ENCODE peak calls at places on chromosomes 4 and X, in four cellular contexts. One of them, this sample, is unnamed.

GRCh38 chr4:83255584-83255983 is 29.0 kb downstream of the COQ2 start:
- DNase-seq in uterus: no peak
- DNase-seq in A549: peak
- DNase-seq in IMR-90: peak
- DNase-seq in this sample: no peak

GRCh38 chr4:83625807-83626206 is 89.9 kb downstream of the GPAT3 start:
- DNase-seq in uterus: no peak
- DNase-seq in A549: no peak
- DNase-seq in IMR-90: no peak
- DNase-seq in this sample: no peak

GRCh38 chrX:13013353-13014110 is 30.9 kb downstream of the FAM9C start:
- DNase-seq in uterus: peak
- DNase-seq in A549: peak
- DNase-seq in IMR-90: no peak
- DNase-seq in this sample: peak

GRCh38 chr4:73646117-73646516 is 25.9 kb upstream of the RASSF6 start:
- DNase-seq in uterus: no peak
- DNase-seq in A549: no peak
- DNase-seq in IMR-90: no peak
- DNase-seq in this sample: no peak

GRCh38 chr4:9898596-9899345 is 117.3 kb downstream of the DRD5 start:
- DNase-seq in uterus: no peak
- DNase-seq in A549: peak
- DNase-seq in IMR-90: peak
- DNase-seq in this sample: no peak

GRCh38 chrX:93637591-93637990 is 35.8 kb downstream of the NAP1L3 start:
- DNase-seq in uterus: no peak
- DNase-seq in A549: no peak
- DNase-seq in IMR-90: no peak
- DNase-seq in this sample: no peak

GRCh38 chr4:163404570-163404969 is 60.9 kb downstream of the NPY5R start:
- DNase-seq in uterus: no peak
- DNase-seq in A549: no peak
- DNase-seq in IMR-90: no peak
- DNase-seq in this sample: no peak

GRCh38 chrX:147978931-147979330 is 2.2 kb upstream of the FMR1NB start:
- DNase-seq in uterus: no peak
- DNase-seq in A549: no peak
- DNase-seq in IMR-90: no peak
- DNase-seq in this sample: no peak

GRCh38 chr4:61373901-61374611 is 173.9 kb downstream of the ADGRL3 start:
- DNase-seq in uterus: no peak
- DNase-seq in A549: no peak
- DNase-seq in IMR-90: peak
- DNase-seq in this sample: no peak

GRCh38 chrX:146967296-146967695 is 152.8 kb upstream of the CXorf51A start:
- DNase-seq in uterus: no peak
- DNase-seq in A549: no peak
- DNase-seq in IMR-90: no peak
- DNase-seq in this sample: no peak

GRCh38 chrX:150897371-150898319 is 823 bp downstream of the CD99L2 start:
- DNase-seq in uterus: no peak
- DNase-seq in A549: peak
- DNase-seq in IMR-90: no peak
- DNase-seq in this sample: no peak

GRCh38 chr4:73311428-73311827 is 52.8 kb upstream of the ANKRD17 start:
- DNase-seq in uterus: no peak
- DNase-seq in A549: peak
- DNase-seq in IMR-90: peak
- DNase-seq in this sample: no peak

GRCh38 chrX:107673933-107674479 is 45.7 kb downstream of the PRPS1 start:
- DNase-seq in uterus: peak
- DNase-seq in A549: no peak
- DNase-seq in IMR-90: no peak
- DNase-seq in this sample: peak

GRCh38 chrX:70038951-70039350 is 10.8 kb downstream of the AWAT2 start:
- DNase-seq in uterus: no peak
- DNase-seq in A549: no peak
- DNase-seq in IMR-90: no peak
- DNase-seq in this sample: no peak

GRCh38 chr4:171717231-171717720 is 95.9 kb upstream of the GALNTL6 start:
- DNase-seq in uterus: no peak
- DNase-seq in A549: no peak
- DNase-seq in IMR-90: no peak
- DNase-seq in this sample: no peak

GRCh38 chr4:140717313-140717712 is 38.9 kb downstream of the TBC1D9 start:
- DNase-seq in uterus: no peak
- DNase-seq in A549: no peak
- DNase-seq in IMR-90: no peak
- DNase-seq in this sample: no peak

GRCh38 chrX:115428011-115428410 is 133.0 kb upstream of the PLS3 start:
- DNase-seq in uterus: no peak
- DNase-seq in A549: no peak
- DNase-seq in IMR-90: no peak
- DNase-seq in this sample: no peak

GRCh38 chrX:34521563-34521962 is 135.5 kb downstream of the TMEM47 start:
- DNase-seq in uterus: no peak
- DNase-seq in A549: peak
- DNase-seq in IMR-90: peak
- DNase-seq in this sample: no peak

GRCh38 chr4:93317571-93317970 is 511.0 kb upstream of the ATOH1 start:
- DNase-seq in uterus: no peak
- DNase-seq in A549: no peak
- DNase-seq in IMR-90: no peak
- DNase-seq in this sample: no peak

GRCh38 chr4:8311096-8312068 is 41.8 kb downstream of the HTRA3 start:
- DNase-seq in uterus: peak
- DNase-seq in A549: no peak
- DNase-seq in IMR-90: no peak
- DNase-seq in this sample: no peak

GRCh38 chr4:157048248-157048647 is 27.7 kb upstream of the GLRB start:
- DNase-seq in uterus: peak
- DNase-seq in A549: no peak
- DNase-seq in IMR-90: peak
- DNase-seq in this sample: no peak

GRCh38 chr4:177446571-177446970 is 4.3 kb upstream of the AGA start:
- DNase-seq in uterus: no peak
- DNase-seq in A549: no peak
- DNase-seq in IMR-90: no peak
- DNase-seq in this sample: no peak

GRCh38 chr4:104491396-104491821 is 3.3 kb downstream of the CXXC4 start:
- DNase-seq in uterus: peak
- DNase-seq in A549: peak
- DNase-seq in IMR-90: no peak
- DNase-seq in this sample: no peak

GRCh38 chr4:104493071-104493831 is 1.4 kb downstream of the CXXC4 start:
- DNase-seq in uterus: no peak
- DNase-seq in A549: no peak
- DNase-seq in IMR-90: no peak
- DNase-seq in this sample: no peak

GRCh38 chr4:104494161-104494560 is 533 bp downstream of the CXXC4 start:
- DNase-seq in uterus: no peak
- DNase-seq in A549: no peak
- DNase-seq in IMR-90: no peak
- DNase-seq in this sample: no peak

GRCh38 chr4:104491826-104492771 is 2.6 kb downstream of the CXXC4 start:
- DNase-seq in uterus: no peak
- DNase-seq in A549: peak
- DNase-seq in IMR-90: no peak
- DNase-seq in this sample: no peak

GRCh38 chr4:104494822-104495559 is at the start of gene CXXC4:
- DNase-seq in uterus: peak
- DNase-seq in A549: peak
- DNase-seq in IMR-90: peak
- DNase-seq in this sample: no peak
- TF ChIP-seq POLR2A in uterus: no peak
- TF ChIP-seq POLR2A in A549: no peak
- TF ChIP-seq POLR2A in IMR-90: no peak
- TF ChIP-seq POLR2A in this sample: no peak

DNA sequence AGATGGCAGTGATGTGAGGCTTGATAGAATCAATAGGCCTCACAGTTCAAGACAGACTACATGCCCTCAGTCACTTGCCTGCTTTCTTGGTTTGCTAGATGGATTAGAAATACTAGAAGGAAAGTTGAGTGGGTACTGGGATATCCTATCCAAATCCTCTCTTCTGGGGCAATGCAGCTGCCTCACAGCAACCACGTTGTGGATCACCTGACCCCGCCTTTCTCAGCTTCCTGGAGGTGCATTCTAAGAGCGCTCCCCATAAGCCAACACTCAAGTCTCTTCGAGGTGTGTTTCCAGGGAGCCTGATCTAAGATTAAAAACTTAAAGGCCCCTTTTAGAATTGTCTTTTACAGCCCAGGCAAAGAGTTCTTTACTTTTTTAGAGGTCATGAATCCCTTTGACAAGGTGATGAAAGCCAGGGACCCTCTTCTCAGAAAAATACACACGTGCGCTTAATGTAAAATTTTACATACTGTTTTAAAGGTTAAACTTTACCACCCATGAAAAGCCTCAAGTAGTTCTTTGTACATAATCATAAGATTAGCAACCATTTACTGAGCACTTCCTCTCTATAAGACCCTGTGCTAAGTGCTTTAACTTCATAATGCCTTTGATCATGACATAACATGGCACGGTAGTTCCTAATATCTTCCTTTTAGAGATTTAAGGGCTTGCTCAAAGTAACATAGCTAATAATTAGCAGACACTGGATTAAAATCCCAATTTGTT is 840 bp upstream of the RPL34 start:
- DNase-seq in uterus: no peak
- DNase-seq in A549: no peak
- DNase-seq in IMR-90: no peak
- DNase-seq in this sample: no peak
- H3K4me3 ChIP-seq in uterus: peak
- H3K4me3 ChIP-seq in A549: peak
- H3K4me3 ChIP-seq in IMR-90: no peak
- H3K4me3 ChIP-seq in this sample: peak

DNA sequence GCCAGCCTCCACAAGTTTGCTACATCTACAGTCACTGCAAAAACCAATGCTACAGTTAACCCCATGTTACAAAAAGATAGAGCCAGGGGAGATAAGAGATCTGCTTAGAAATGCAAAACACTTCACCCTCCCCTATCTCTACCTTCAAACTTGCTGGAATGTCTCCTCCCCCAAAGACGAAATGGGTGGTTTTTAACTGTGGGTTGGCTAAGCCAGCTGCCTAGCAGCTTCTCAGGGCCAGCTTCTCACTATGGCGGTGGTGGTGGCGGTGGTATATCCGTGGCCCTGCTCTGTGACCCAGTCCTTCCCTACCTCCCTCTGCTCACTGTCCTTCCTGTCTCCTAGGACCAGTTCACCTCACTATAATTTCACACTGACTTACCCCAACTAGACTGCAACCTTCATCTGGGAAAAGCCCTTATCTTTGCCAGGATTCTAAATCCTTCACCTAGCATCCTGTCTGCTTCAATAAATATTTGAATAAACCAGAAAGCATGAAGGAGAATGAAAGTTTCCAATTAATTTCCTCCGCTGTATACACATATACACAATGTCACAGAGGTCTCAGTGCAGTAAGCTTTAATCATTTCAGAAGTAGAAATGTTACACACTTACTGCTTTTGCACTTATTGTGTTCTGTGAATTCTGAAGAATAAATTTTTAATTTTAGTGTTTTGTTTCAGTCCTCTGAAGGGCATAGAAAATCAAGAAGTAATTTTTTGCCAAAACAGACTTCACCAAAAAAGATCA is 46.3 kb downstream of the SH3KBP1 start:
- DNase-seq in uterus: no peak
- DNase-seq in A549: no peak
- DNase-seq in IMR-90: no peak
- DNase-seq in this sample: no peak
- TF ChIP-seq POLR2A in uterus: no peak
- TF ChIP-seq POLR2A in A549: no peak
- TF ChIP-seq POLR2A in IMR-90: no peak
- TF ChIP-seq POLR2A in this sample: no peak

GRCh38 chr4:24080871-24081270 is 191.0 kb upstream of the PPARGC1A start:
- DNase-seq in uterus: no peak
- DNase-seq in A549: no peak
- DNase-seq in IMR-90: no peak
- DNase-seq in this sample: no peak
- H3K4me3 ChIP-seq in uterus: no peak
- H3K4me3 ChIP-seq in A549: no peak
- H3K4me3 ChIP-seq in IMR-90: no peak
- H3K4me3 ChIP-seq in this sample: no peak

DNA sequence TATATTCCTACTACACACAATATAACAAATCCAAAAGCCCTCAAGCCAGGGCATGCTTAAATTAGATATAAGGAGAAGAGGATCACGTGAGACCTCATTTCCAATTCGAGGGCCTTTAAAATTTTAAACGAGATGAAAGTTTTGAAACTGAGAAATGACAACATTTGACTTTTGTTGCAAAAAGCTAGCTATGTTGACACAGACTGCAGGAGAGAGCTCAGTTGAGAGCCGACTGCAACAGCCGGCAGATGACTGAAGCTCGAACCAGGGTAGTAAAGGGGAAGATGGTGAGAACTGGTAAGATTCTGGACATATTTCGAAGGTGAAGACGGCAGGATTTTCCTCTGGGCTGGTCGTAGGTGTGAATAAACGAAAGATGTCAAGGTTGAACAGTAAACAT is 791 bp downstream of the PRMT9 start:
- DNase-seq in uterus: no peak
- DNase-seq in A549: no peak
- DNase-seq in IMR-90: peak
- DNase-seq in this sample: no peak
- TF ChIP-seq POLR2A in uterus: no peak
- TF ChIP-seq POLR2A in A549: no peak
- TF ChIP-seq POLR2A in IMR-90: no peak
- TF ChIP-seq POLR2A in this sample: no peak

GRCh38 chr4:166239354-166239753 is 366.3 kb downstream of the TLL1 start:
- DNase-seq in uterus: no peak
- DNase-seq in A549: no peak
- DNase-seq in IMR-90: no peak
- DNase-seq in this sample: no peak
- H3K4me3 ChIP-seq in uterus: no peak
- H3K4me3 ChIP-seq in A549: no peak
- H3K4me3 ChIP-seq in IMR-90: no peak
- H3K4me3 ChIP-seq in this sample: no peak

DNA sequence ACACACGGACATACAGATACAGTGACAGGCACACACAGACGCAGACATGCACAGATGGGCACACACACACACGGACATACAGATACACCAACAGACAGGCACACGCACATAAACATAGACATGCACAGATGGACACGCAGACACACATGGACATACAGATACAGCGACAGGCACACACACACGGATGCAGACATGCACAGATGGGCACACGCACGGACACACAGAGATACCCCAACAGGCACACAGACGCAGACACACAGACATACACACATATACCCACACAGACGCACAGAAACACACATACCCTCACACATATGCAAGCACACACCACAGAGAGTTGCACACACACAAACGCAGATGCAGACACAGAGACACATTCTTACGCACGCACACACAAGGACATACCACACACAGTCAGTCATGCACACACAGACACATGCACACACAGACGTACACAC is 24.4 kb upstream of the SLC25A6 start:
- DNase-seq in uterus: no peak
- DNase-seq in A549: no peak
- DNase-seq in IMR-90: no peak
- DNase-seq in this sample: no peak
- TF ChIP-seq POLR2A in uterus: no peak
- TF ChIP-seq POLR2A in A549: no peak
- TF ChIP-seq POLR2A in IMR-90: no peak
- TF ChIP-seq POLR2A in this sample: no peak